ENCODE peak calls at places on chromosomes 7 and 10, in four cellular contexts. B is GF-D8; A is mammary epithelial cell; N is stimulated activated CD4-positive, alpha-beta T cell treated with anti-CD3 and anti-CD28 coated beads, Interleukin-1b, Interleukin-23, amount 100 ng/mL, for 1 hour. S is an unnamed sample.

GRCh38 chr10:77459905-77460304 is 177.7 kb downstream of the KCNMA1 start:
- DNase-seq in B (no peak), N (no peak), A (no peak), S (no peak)

GRCh38 chr7:135877799-135878198 is 99.4 kb downstream of the MTPN start:
- DNase-seq in A (peak), B (no peak), N (no peak), S (no peak)

GRCh38 chr10:124040454-124040853 is 52.9 kb downstream of the CHST15 start:
- DNase-seq in N (no peak), A (no peak), B (peak), S (no peak)

GRCh38 chr10:2915412-2915811 is 151.9 kb upstream of the PFKP start:
- DNase-seq in A (no peak), B (no peak), N (no peak), S (no peak)

GRCh38 chr10:97333601-97334369 is 744 bp downstream of the FRAT2 start:
- DNase-seq in N (no peak), B (peak), A (peak), S (no peak)

GRCh38 chr10:57867226-57867625 is 400.5 kb downstream of the IPMK start:
- DNase-seq in A (peak), N (no peak), B (no peak), S (no peak)

GRCh38 chr10:36765777-36766176 is 359.6 kb upstream of the ANKRD30A start:
- DNase-seq in N (no peak), B (no peak), A (no peak), S (no peak)

GRCh38 chr10:2897619-2898508 is 169.5 kb upstream of the PFKP start:
- DNase-seq in A (no peak), N (no peak), B (peak), S (no peak)

GRCh38 chr10:121990015-121990677 is 1.2 kb downstream of the TACC2 start:
- DNase-seq in B (no peak), A (no peak), N (no peak), S (no peak)

GRCh38 chr10:115654961-115655360 is 561.8 kb downstream of the ATRNL1 start:
- DNase-seq in A (no peak), N (no peak), B (no peak), S (no peak)

GRCh38 chr10:91798736-91799579 is 732 bp downstream of the TNKS2 start:
- DNase-seq in A (peak), B (peak), N (peak), S (no peak)

GRCh38 chr10:74290703-74291102 is 139.7 kb downstream of the ADK start:
- DNase-seq in A (no peak), N (no peak), B (no peak), S (no peak)

GRCh38 chr7:29564455-29565185 is 985 bp downstream of the PRR15 start:
- DNase-seq in N (no peak), A (peak), B (no peak), S (no peak)

GRCh38 chr10:15796098-15796759 is 64.1 kb downstream of the MINDY3 start:
- DNase-seq in A (no peak), B (no peak), N (no peak), S (no peak)

GRCh38 chr7:22845221-22845844 is 22.7 kb upstream of the TOMM7 start:
- DNase-seq in N (no peak), A (peak), B (no peak), S (no peak)

GRCh38 chr10:86284355-86285105 is 82.1 kb downstream of the GRID1 start:
- DNase-seq in N (no peak), A (no peak), B (no peak), S (no peak)

GRCh38 chr7:26626156-26626555 is 238.2 kb downstream of the SKAP2 start:
- DNase-seq in N (no peak), A (no peak), B (no peak), S (no peak)

GRCh38 chr7:69049341-69049740 is 548.9 kb upstream of the AUTS2 start:
- DNase-seq in A (no peak), N (no peak), B (no peak), S (no peak)

GRCh38 chr7:124101173-124101768 is 68.4 kb upstream of the TMEM229A start:
- DNase-seq in A (no peak), B (no peak), N (no peak), S (no peak)

GRCh38 chr7:31729195-31729804 is 42.3 kb downstream of the PPP1R17 start:
- DNase-seq in B (no peak), A (peak), N (no peak), S (no peak)

GRCh38 chr10:120810298-120810697 is 40.9 kb upstream of the WDR11 start:
- DNase-seq in A (no peak), B (no peak), N (no peak), S (no peak)

S was measured in ascending aorta.